ENCODE peak calls at places on chromosomes 4 and X, in eight cellular contexts. One of them, this sample, is unnamed.

GRCh38 chrX:1246816-1247215 is 21.8 kb upstream of the CSF2RA start:
- DNase-seq in mucosa of descending colon: peak; percentile 81
- DNase-seq in astrocyte of the spinal cord: peak; percentile 15
- DNase-seq in lower leg skin: peak; percentile 93
- DNase-seq in astrocyte: no peak
- DNase-seq in K562: peak; percentile 50
- DNase-seq in psoas muscle: peak; percentile 54
- DNase-seq in IMR-90: no peak
- DNase-seq in this sample: peak; percentile 73

GRCh38 chr4:153514001-153514526 is 47.9 kb downstream of the TMEM131L start:
- DNase-seq in astrocyte: peak; percentile 96
- DNase-seq in astrocyte of the spinal cord: peak; percentile 84
- DNase-seq in psoas muscle: no peak
- DNase-seq in IMR-90: peak; percentile 66
- DNase-seq in mucosa of descending colon: no peak
- DNase-seq in K562: no peak
- DNase-seq in lower leg skin: no peak
- DNase-seq in this sample: peak; percentile 88

GRCh38 chr4:163540977-163541376 is 46.5 kb downstream of the TMA16 start:
- DNase-seq in lower leg skin: no peak
- DNase-seq in astrocyte: peak; percentile 89
- DNase-seq in K562: no peak
- DNase-seq in IMR-90: peak; percentile 95
- DNase-seq in psoas muscle: no peak
- DNase-seq in mucosa of descending colon: no peak
- DNase-seq in astrocyte of the spinal cord: peak; percentile 93
- DNase-seq in this sample: peak; percentile 86

GRCh38 chr4:89835413-89835812 is 1.5 kb downstream of the SNCA start:
- DNase-seq in IMR-90: no peak
- DNase-seq in astrocyte of the spinal cord: no peak
- DNase-seq in K562: no peak
- DNase-seq in astrocyte: no peak
- DNase-seq in lower leg skin: no peak
- DNase-seq in mucosa of descending colon: no peak
- DNase-seq in psoas muscle: no peak
- DNase-seq in this sample: no peak

GRCh38 chr4:47483722-47484121 is 1.4 kb upstream of the ATP10D start:
- DNase-seq in lower leg skin: no peak
- DNase-seq in astrocyte of the spinal cord: no peak
- DNase-seq in astrocyte: peak; percentile 42
- DNase-seq in IMR-90: no peak
- DNase-seq in K562: no peak
- DNase-seq in psoas muscle: no peak
- DNase-seq in mucosa of descending colon: no peak
- DNase-seq in this sample: no peak

GRCh38 chr4:89129080-89129640 is 17.8 kb downstream of the TIGD2 start:
- DNase-seq in lower leg skin: no peak
- DNase-seq in mucosa of descending colon: no peak
- DNase-seq in IMR-90: peak; percentile 74
- DNase-seq in astrocyte of the spinal cord: peak; percentile 63
- DNase-seq in psoas muscle: no peak
- DNase-seq in astrocyte: peak; percentile 77
- DNase-seq in K562: no peak
- DNase-seq in this sample: no peak

GRCh38 chrX:102516314-102516936 is at the start of gene TMSB15A:
- DNase-seq in IMR-90: peak; percentile 28
- DNase-seq in astrocyte of the spinal cord: peak; percentile 56
- DNase-seq in psoas muscle: peak; percentile 68
- DNase-seq in K562: peak; percentile 79
- DNase-seq in lower leg skin: peak; percentile 90
- DNase-seq in astrocyte: peak; percentile 29
- DNase-seq in mucosa of descending colon: peak; percentile 58
- DNase-seq in this sample: peak; percentile 34

GRCh38 chr4:189615217-189615663 is 325.4 kb upstream of the FRG1 start:
- DNase-seq in K562: no peak
- DNase-seq in mucosa of descending colon: no peak
- DNase-seq in astrocyte: no peak
- DNase-seq in psoas muscle: no peak
- DNase-seq in astrocyte of the spinal cord: no peak
- DNase-seq in IMR-90: no peak
- DNase-seq in lower leg skin: no peak
- DNase-seq in this sample: no peak

GRCh38 chr4:8710946-8711345 is 118.4 kb downstream of the CPZ start:
- DNase-seq in astrocyte: no peak
- DNase-seq in mucosa of descending colon: no peak
- DNase-seq in K562: no peak
- DNase-seq in IMR-90: no peak
- DNase-seq in astrocyte of the spinal cord: no peak
- DNase-seq in lower leg skin: peak; percentile 78
- DNase-seq in psoas muscle: no peak
- DNase-seq in this sample: no peak

GRCh38 chr4:87050596-87050995 is 115.8 kb downstream of the AFF1 start:
- DNase-seq in astrocyte: no peak
- DNase-seq in mucosa of descending colon: no peak
- DNase-seq in astrocyte of the spinal cord: no peak
- DNase-seq in lower leg skin: no peak
- DNase-seq in K562: no peak
- DNase-seq in psoas muscle: no peak
- DNase-seq in IMR-90: no peak
- DNase-seq in this sample: peak; percentile 71

GRCh38 chr4:7918981-7919380 is 20.7 kb downstream of the AFAP1 start:
- DNase-seq in mucosa of descending colon: no peak
- DNase-seq in astrocyte of the spinal cord: no peak
- DNase-seq in lower leg skin: no peak
- DNase-seq in IMR-90: no peak
- DNase-seq in psoas muscle: no peak
- DNase-seq in astrocyte: no peak
- DNase-seq in K562: no peak
- DNase-seq in this sample: no peak

GRCh38 chrX:1720826-1721225 is 106.0 kb downstream of the ASMT start:
- DNase-seq in psoas muscle: no peak
- DNase-seq in lower leg skin: no peak
- DNase-seq in IMR-90: no peak
- DNase-seq in mucosa of descending colon: no peak
- DNase-seq in astrocyte: no peak
- DNase-seq in astrocyte of the spinal cord: no peak
- DNase-seq in K562: no peak
- DNase-seq in this sample: no peak

GRCh38 chrX:2577844-2578444 is 77.2 kb upstream of the DHRSX start:
- DNase-seq in astrocyte: no peak
- DNase-seq in IMR-90: no peak
- DNase-seq in psoas muscle: no peak
- DNase-seq in mucosa of descending colon: no peak
- DNase-seq in K562: no peak
- DNase-seq in lower leg skin: peak; percentile 36
- DNase-seq in astrocyte of the spinal cord: peak; percentile 83
- DNase-seq in this sample: no peak

GRCh38 chr4:72314869-72315268 is 254.2 kb downstream of the ADAMTS3 start:
- DNase-seq in lower leg skin: no peak
- DNase-seq in K562: no peak
- DNase-seq in psoas muscle: no peak
- DNase-seq in astrocyte: peak; percentile 75
- DNase-seq in IMR-90: peak; percentile 76
- DNase-seq in astrocyte of the spinal cord: peak; percentile 87
- DNase-seq in mucosa of descending colon: no peak
- DNase-seq in this sample: peak; percentile 83

GRCh38 chr4:166816901-166817300 is 417.4 kb downstream of the SPOCK3 start:
- DNase-seq in IMR-90: no peak
- DNase-seq in mucosa of descending colon: no peak
- DNase-seq in lower leg skin: no peak
- DNase-seq in astrocyte of the spinal cord: no peak
- DNase-seq in psoas muscle: no peak
- DNase-seq in K562: no peak
- DNase-seq in astrocyte: peak; percentile 53
- DNase-seq in this sample: no peak

GRCh38 chr4:4308800-4309441 is 18.9 kb downstream of the ZBTB49 start:
- DNase-seq in K562: no peak
- DNase-seq in astrocyte: peak; percentile 68
- DNase-seq in psoas muscle: no peak
- DNase-seq in lower leg skin: peak; percentile 37
- DNase-seq in IMR-90: peak; percentile 81
- DNase-seq in mucosa of descending colon: no peak
- DNase-seq in astrocyte of the spinal cord: peak; percentile 72
- DNase-seq in this sample: no peak

GRCh38 chrX:40411350-40412111 is 169.2 kb upstream of the ATP6AP2 start:
- DNase-seq in astrocyte: no peak
- DNase-seq in K562: peak; percentile 42
- DNase-seq in IMR-90: no peak
- DNase-seq in lower leg skin: no peak
- DNase-seq in mucosa of descending colon: no peak
- DNase-seq in psoas muscle: no peak
- DNase-seq in astrocyte of the spinal cord: no peak
- DNase-seq in this sample: peak; percentile 10

GRCh38 chrX:39002466-39002865 is 201.2 kb downstream of the MID1IP1 start:
- DNase-seq in astrocyte: peak; percentile 14
- DNase-seq in IMR-90: no peak
- DNase-seq in psoas muscle: no peak
- DNase-seq in mucosa of descending colon: no peak
- DNase-seq in astrocyte of the spinal cord: no peak
- DNase-seq in lower leg skin: no peak
- DNase-seq in K562: no peak
- DNase-seq in this sample: no peak

GRCh38 chr4:69577245-69577644 is 62.2 kb downstream of the UGT2A2 start:
- DNase-seq in astrocyte of the spinal cord: no peak
- DNase-seq in mucosa of descending colon: no peak
- DNase-seq in psoas muscle: no peak
- DNase-seq in astrocyte: no peak
- DNase-seq in K562: no peak
- DNase-seq in IMR-90: no peak
- DNase-seq in lower leg skin: no peak
- DNase-seq in this sample: no peak

GRCh38 chrX:20144491-20144890 is 2.9 kb upstream of the EIF1AX start:
- DNase-seq in psoas muscle: no peak
- DNase-seq in astrocyte: peak; percentile 51
- DNase-seq in mucosa of descending colon: no peak
- DNase-seq in IMR-90: peak; percentile 82
- DNase-seq in lower leg skin: no peak
- DNase-seq in K562: no peak
- DNase-seq in astrocyte of the spinal cord: peak; percentile 31
- DNase-seq in this sample: no peak

GRCh38 chrX:19373034-19373891 is 29.5 kb downstream of the PDHA1 start:
- DNase-seq in mucosa of descending colon: no peak
- DNase-seq in lower leg skin: peak; percentile 66
- DNase-seq in K562: no peak
- DNase-seq in astrocyte of the spinal cord: no peak
- DNase-seq in psoas muscle: no peak
- DNase-seq in astrocyte: no peak
- DNase-seq in IMR-90: no peak
- DNase-seq in this sample: no peak

DNA sequence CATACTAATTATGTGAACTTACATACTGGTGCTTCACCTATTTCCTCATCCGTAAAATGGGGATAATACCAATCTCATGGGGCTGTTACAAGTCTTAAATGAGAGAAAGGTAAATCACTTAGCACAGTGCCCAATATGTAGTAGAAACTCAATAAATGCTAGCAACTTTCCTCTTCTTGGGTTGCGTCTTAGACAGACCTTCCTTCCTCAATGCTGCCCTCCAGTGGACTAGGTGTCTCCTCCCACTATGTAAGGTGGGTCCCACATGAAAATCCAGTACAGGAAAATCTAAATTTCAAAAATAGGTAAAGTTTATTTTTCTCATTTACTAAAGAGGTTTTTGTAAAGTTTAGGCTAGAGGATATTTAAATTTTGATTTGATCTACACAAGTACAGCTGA is 20.6 kb downstream of the ZDHHC9 start:
- DNase-seq in psoas muscle: no peak
- DNase-seq in astrocyte: no peak
- DNase-seq in IMR-90: peak; percentile 15
- DNase-seq in K562: peak; percentile 50
- DNase-seq in astrocyte of the spinal cord: peak; percentile 45
- DNase-seq in mucosa of descending colon: no peak
- DNase-seq in lower leg skin: no peak
- DNase-seq in this sample: peak; percentile 52
- TF ChIP-seq CTCF in psoas muscle: peak; percentile 47
- TF ChIP-seq CTCF in astrocyte: peak; percentile 35
- TF ChIP-seq CTCF in IMR-90: peak; percentile 38
- TF ChIP-seq CTCF in K562: peak; percentile 64
- TF ChIP-seq CTCF in astrocyte of the spinal cord: peak; percentile 65
- TF ChIP-seq CTCF in mucosa of descending colon: peak; percentile 11
- TF ChIP-seq CTCF in lower leg skin: no peak
- TF ChIP-seq CTCF in this sample: peak; percentile 51

GRCh38 chr4:53908661-53909078 is 155.7 kb downstream of the CHIC2 start:
- DNase-seq in astrocyte of the spinal cord: peak; percentile 89
- DNase-seq in mucosa of descending colon: no peak
- DNase-seq in K562: peak; percentile 21
- DNase-seq in astrocyte: peak; percentile 92
- DNase-seq in IMR-90: peak; percentile 97
- DNase-seq in lower leg skin: no peak
- DNase-seq in psoas muscle: no peak
- DNase-seq in this sample: peak; percentile 95
- H3K4me3 ChIP-seq in astrocyte of the spinal cord: peak overlapping the region; percentile 6
- H3K4me3 ChIP-seq in mucosa of descending colon: no peak overlapping the region
- H3K4me3 ChIP-seq in K562: no peak overlapping the region
- H3K4me3 ChIP-seq in astrocyte: peak overlapping the region; percentile 41
- H3K4me3 ChIP-seq in IMR-90: peak overlapping the region; percentile 22
- H3K4me3 ChIP-seq in lower leg skin: no peak overlapping the region
- H3K4me3 ChIP-seq in psoas muscle: peak overlapping the region; percentile 44
- H3K4me3 ChIP-seq in this sample: no peak overlapping the region

GRCh38 chrX:71170660-71171059 is 26.0 kb downstream of the NLGN3 start:
- DNase-seq in K562: peak; percentile 16
- DNase-seq in IMR-90: no peak
- DNase-seq in astrocyte: no peak
- DNase-seq in psoas muscle: no peak
- DNase-seq in mucosa of descending colon: no peak
- DNase-seq in astrocyte of the spinal cord: no peak
- DNase-seq in lower leg skin: no peak
- DNase-seq in this sample: no peak
- TF ChIP-seq CTCF in K562: no peak
- TF ChIP-seq CTCF in IMR-90: no peak
- TF ChIP-seq CTCF in astrocyte: no peak
- TF ChIP-seq CTCF in psoas muscle: no peak
- TF ChIP-seq CTCF in mucosa of descending colon: no peak
- TF ChIP-seq CTCF in astrocyte of the spinal cord: no peak
- TF ChIP-seq CTCF in lower leg skin: no peak
- TF ChIP-seq CTCF in this sample: no peak

DNA sequence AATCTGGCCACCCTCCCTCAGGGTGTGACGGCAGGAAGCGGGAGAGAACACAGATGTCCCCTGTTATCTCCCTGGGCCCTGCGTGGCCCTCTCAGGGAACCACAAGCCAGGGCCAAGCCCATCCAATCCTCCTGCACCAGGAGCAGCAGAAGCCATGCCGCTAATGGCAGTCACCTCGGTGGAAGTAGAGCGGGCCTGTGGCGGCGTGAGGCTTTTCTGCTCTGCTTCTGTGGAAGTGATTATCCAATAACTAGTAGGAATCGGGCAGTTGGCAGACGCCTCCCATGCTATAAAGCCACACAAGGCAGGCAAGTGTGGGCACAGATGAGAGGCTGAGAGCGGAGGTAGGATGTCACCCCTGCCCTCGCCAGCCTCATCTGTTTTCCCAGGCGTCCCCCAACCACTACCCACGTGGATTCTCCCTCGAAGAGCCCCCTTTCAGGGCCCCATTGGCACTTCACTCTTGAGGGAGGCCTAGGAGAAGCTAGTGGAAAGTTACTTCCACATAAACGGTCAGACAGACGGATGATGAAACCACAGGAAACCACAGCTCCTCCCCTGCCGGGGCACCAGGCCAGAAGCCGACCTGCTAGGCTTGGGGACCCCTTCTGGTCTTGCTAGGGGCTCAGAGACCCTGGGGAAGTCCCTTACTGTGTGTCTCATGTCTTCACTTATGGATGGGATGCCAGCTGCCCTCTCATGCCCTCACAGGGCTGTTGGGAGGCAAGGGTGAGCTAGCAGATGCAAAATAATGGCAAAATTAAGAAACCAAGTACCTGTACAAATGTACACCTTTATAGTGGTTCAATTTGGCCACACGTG is 18.8 kb upstream of the TMSB4X start:
- DNase-seq in astrocyte: peak; percentile 74
- DNase-seq in lower leg skin: peak; percentile 91
- DNase-seq in IMR-90: peak; percentile 84
- DNase-seq in K562: peak; percentile 54
- DNase-seq in psoas muscle: peak; percentile 49
- DNase-seq in astrocyte of the spinal cord: peak; percentile 80
- DNase-seq in mucosa of descending colon: peak; percentile 65
- DNase-seq in this sample: peak; percentile 80
- H3K4me3 ChIP-seq in astrocyte: peak overlapping the region; percentile 10
- H3K4me3 ChIP-seq in lower leg skin: no peak overlapping the region
- H3K4me3 ChIP-seq in IMR-90: no peak overlapping the region
- H3K4me3 ChIP-seq in K562: peak overlapping the region; percentile 7
- H3K4me3 ChIP-seq in psoas muscle: no peak overlapping the region
- H3K4me3 ChIP-seq in astrocyte of the spinal cord: no peak overlapping the region
- H3K4me3 ChIP-seq in mucosa of descending colon: no peak overlapping the region
- H3K4me3 ChIP-seq in this sample: no peak overlapping the region